ENCODE peak calls at places on chromosomes 12 and 14, in five cellular contexts. One of them, this sample, is unnamed.

GRCh38 chr12:60539592-60539991 is 943.8 kb downstream of the SLC16A7 start:
- DNase-seq in BE2C: no peak
- DNase-seq in GM20000: no peak
- DNase-seq in AG09309: no peak
- DNase-seq in left ventricle myocardium inferior: no peak
- DNase-seq in this sample: no peak

GRCh38 chr14:79467837-79468236 is 743.5 kb downstream of the DIO2 start:
- DNase-seq in BE2C: no peak
- DNase-seq in GM20000: no peak
- DNase-seq in AG09309: peak
- DNase-seq in left ventricle myocardium inferior: no peak
- DNase-seq in this sample: no peak

GRCh38 chr12:64004639-64005038 is 160.1 kb downstream of the SRGAP1 start:
- DNase-seq in BE2C: no peak
- DNase-seq in GM20000: no peak
- DNase-seq in AG09309: no peak
- DNase-seq in left ventricle myocardium inferior: no peak
- DNase-seq in this sample: no peak

GRCh38 chr12:54019111-54019811 is 9.0 kb upstream of the HOXC6 start:
- DNase-seq in BE2C: no peak
- DNase-seq in GM20000: no peak
- DNase-seq in AG09309: no peak
- DNase-seq in left ventricle myocardium inferior: no peak
- DNase-seq in this sample: peak

GRCh38 chr12:108052260-108052659 is 76.8 kb upstream of the WSCD2 start:
- DNase-seq in BE2C: no peak
- DNase-seq in GM20000: no peak
- DNase-seq in AG09309: no peak
- DNase-seq in left ventricle myocardium inferior: no peak
- DNase-seq in this sample: no peak

GRCh38 chr14:52987514-52987913 is 36.7 kb upstream of the FERMT2 start:
- DNase-seq in BE2C: peak
- DNase-seq in GM20000: no peak
- DNase-seq in AG09309: no peak
- DNase-seq in left ventricle myocardium inferior: no peak
- DNase-seq in this sample: no peak

GRCh38 chr12:69074559-69075349 is 141.8 kb upstream of the CPM start:
- DNase-seq in BE2C: no peak
- DNase-seq in GM20000: no peak
- DNase-seq in AG09309: no peak
- DNase-seq in left ventricle myocardium inferior: no peak
- DNase-seq in this sample: no peak

GRCh38 chr14:88023658-88024187 is 18.8 kb downstream of the GPR65 start:
- DNase-seq in BE2C: no peak
- DNase-seq in GM20000: peak
- DNase-seq in AG09309: no peak
- DNase-seq in left ventricle myocardium inferior: no peak
- DNase-seq in this sample: no peak

GRCh38 chr14:30656190-30656632 is 34.1 kb downstream of the SCFD1 start:
- DNase-seq in BE2C: peak
- DNase-seq in GM20000: peak
- DNase-seq in AG09309: no peak
- DNase-seq in left ventricle myocardium inferior: no peak
- DNase-seq in this sample: peak

GRCh38 chr14:104973215-104974145 is 4.7 kb downstream of the AHNAK2 start:
- DNase-seq in BE2C: peak
- DNase-seq in GM20000: no peak
- DNase-seq in AG09309: peak
- DNase-seq in left ventricle myocardium inferior: peak
- DNase-seq in this sample: peak

GRCh38 chr12:50110762-50111416 is 1.1 kb upstream of the COX14 start:
- DNase-seq in BE2C: peak
- DNase-seq in GM20000: peak
- DNase-seq in AG09309: no peak
- DNase-seq in left ventricle myocardium inferior: peak
- DNase-seq in this sample: peak

GRCh38 chr14:86838363-86838762 is 1154.6 kb downstream of the GALC start:
- DNase-seq in BE2C: no peak
- DNase-seq in GM20000: no peak
- DNase-seq in AG09309: no peak
- DNase-seq in left ventricle myocardium inferior: no peak
- DNase-seq in this sample: no peak

GRCh38 chr14:105466491-105467248 is 8.0 kb upstream of the CRIP2 start:
- DNase-seq in BE2C: no peak
- DNase-seq in GM20000: no peak
- DNase-seq in AG09309: no peak
- DNase-seq in left ventricle myocardium inferior: peak
- DNase-seq in this sample: no peak

GRCh38 chr12:66447643-66448042 is 145.3 kb downstream of the HELB start:
- DNase-seq in BE2C: no peak
- DNase-seq in GM20000: no peak
- DNase-seq in AG09309: no peak
- DNase-seq in left ventricle myocardium inferior: no peak
- DNase-seq in this sample: no peak

GRCh38 chr12:51028126-51028810 is 2.1 kb upstream of the SLC11A2 start:
- DNase-seq in BE2C: peak
- DNase-seq in GM20000: peak
- DNase-seq in AG09309: no peak
- DNase-seq in left ventricle myocardium inferior: no peak
- DNase-seq in this sample: no peak

GRCh38 chr12:57889541-57889989 is 43.0 kb upstream of the CTDSP2 start:
- DNase-seq in BE2C: no peak
- DNase-seq in GM20000: no peak
- DNase-seq in AG09309: no peak
- DNase-seq in left ventricle myocardium inferior: peak
- DNase-seq in this sample: no peak

GRCh38 chr12:119578112-119578511 is 15.5 kb upstream of the TMEM233 start:
- DNase-seq in BE2C: no peak
- DNase-seq in GM20000: no peak
- DNase-seq in AG09309: no peak
- DNase-seq in left ventricle myocardium inferior: no peak
- DNase-seq in this sample: no peak

GRCh38 chr14:45715946-45716345 is 462.9 kb upstream of the MIS18BP1 start:
- DNase-seq in BE2C: no peak
- DNase-seq in GM20000: no peak
- DNase-seq in AG09309: no peak
- DNase-seq in left ventricle myocardium inferior: no peak
- DNase-seq in this sample: no peak

DNA sequence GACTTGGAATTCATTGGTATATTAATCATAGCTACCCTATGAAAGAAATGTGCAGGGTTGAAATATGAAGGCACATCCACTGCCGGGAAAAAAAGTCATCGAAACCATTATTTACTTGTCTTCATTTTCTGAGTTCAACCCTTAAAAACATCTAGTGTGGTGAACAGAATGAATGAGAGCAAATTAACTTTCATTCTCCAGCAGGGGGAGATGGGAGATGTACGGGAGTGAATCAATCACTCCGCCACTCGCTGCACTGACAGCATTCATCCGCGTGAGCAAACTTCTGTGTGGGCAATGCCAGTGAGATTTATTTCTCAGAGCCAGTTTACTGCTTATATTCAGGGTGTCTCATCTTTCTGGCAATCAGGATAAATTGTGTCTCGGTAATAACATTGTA is 463.5 kb upstream of the MIS18BP1 start:
- DNase-seq in BE2C: peak
- DNase-seq in GM20000: no peak
- DNase-seq in AG09309: no peak
- DNase-seq in left ventricle myocardium inferior: no peak
- DNase-seq in this sample: peak
- TF ChIP-seq CTCF in BE2C: peak
- TF ChIP-seq CTCF in GM20000: no peak
- TF ChIP-seq CTCF in AG09309: no peak
- TF ChIP-seq CTCF in left ventricle myocardium inferior: no peak
- TF ChIP-seq CTCF in this sample: peak

GRCh38 chr12:76519538-76519937 is 40.0 kb downstream of the OSBPL8 start:
- DNase-seq in BE2C: no peak
- DNase-seq in GM20000: peak
- DNase-seq in AG09309: no peak
- DNase-seq in left ventricle myocardium inferior: no peak
- DNase-seq in this sample: no peak
- TF ChIP-seq CTCF in BE2C: no peak
- TF ChIP-seq CTCF in GM20000: no peak
- TF ChIP-seq CTCF in AG09309: no peak
- TF ChIP-seq CTCF in left ventricle myocardium inferior: no peak
- TF ChIP-seq CTCF in this sample: no peak

GRCh38 chr12:6181583-6182278 is 18.5 kb upstream of the CD9 start:
- DNase-seq in BE2C: no peak
- DNase-seq in GM20000: no peak
- DNase-seq in AG09309: no peak
- DNase-seq in left ventricle myocardium inferior: no peak
- DNase-seq in this sample: no peak
- TF ChIP-seq CTCF in BE2C: no peak
- TF ChIP-seq CTCF in GM20000: no peak
- TF ChIP-seq CTCF in AG09309: no peak
- TF ChIP-seq CTCF in left ventricle myocardium inferior: no peak
- TF ChIP-seq CTCF in this sample: no peak

GRCh38 chr14:96304956-96305355 is 48.9 kb downstream of the BDKRB1 start:
- DNase-seq in BE2C: peak
- DNase-seq in GM20000: no peak
- DNase-seq in AG09309: no peak
- DNase-seq in left ventricle myocardium inferior: no peak
- DNase-seq in this sample: peak
- TF ChIP-seq CTCF in BE2C: peak
- TF ChIP-seq CTCF in GM20000: no peak
- TF ChIP-seq CTCF in AG09309: no peak
- TF ChIP-seq CTCF in left ventricle myocardium inferior: no peak
- TF ChIP-seq CTCF in this sample: peak

DNA sequence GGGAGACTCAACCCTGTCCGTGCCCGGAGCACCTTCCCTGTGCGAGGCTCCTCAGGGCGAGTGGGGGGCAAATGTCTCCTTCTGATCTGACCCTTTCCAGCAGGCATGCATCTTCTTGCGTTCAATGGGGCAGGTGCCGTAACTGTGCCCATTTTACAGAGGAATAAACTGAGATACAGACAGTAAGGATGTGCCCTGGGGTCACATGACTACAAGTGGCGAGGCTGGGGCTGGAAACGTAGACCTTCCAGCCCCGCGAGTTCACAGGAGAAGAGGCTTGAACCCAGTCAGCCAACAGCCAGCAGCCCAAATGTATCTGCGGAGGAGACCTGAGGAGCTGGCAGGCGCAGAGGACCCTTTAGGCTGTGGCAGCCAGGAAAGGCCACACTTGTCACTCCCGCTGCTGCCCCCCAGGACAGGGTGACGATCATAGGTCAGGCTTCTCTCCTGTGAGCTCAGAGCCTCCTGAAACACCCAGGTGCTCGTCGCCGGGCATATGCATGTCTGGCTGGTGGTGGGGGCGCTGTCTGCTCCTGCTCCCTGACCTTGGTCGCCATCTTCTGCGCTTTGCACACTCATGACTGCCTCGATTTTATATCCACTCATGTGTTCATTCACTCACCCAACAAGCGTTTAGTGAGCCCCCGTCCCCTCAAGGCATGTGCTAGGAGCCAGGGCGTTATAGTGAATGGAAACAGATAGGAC is 41.7 kb downstream of the CCDC88C start:
- DNase-seq in BE2C: no peak
- DNase-seq in GM20000: no peak
- DNase-seq in AG09309: no peak
- DNase-seq in left ventricle myocardium inferior: no peak
- DNase-seq in this sample: no peak
- TF ChIP-seq CTCF in BE2C: no peak
- TF ChIP-seq CTCF in GM20000: no peak
- TF ChIP-seq CTCF in AG09309: no peak
- TF ChIP-seq CTCF in left ventricle myocardium inferior: no peak
- TF ChIP-seq CTCF in this sample: no peak

DNA sequence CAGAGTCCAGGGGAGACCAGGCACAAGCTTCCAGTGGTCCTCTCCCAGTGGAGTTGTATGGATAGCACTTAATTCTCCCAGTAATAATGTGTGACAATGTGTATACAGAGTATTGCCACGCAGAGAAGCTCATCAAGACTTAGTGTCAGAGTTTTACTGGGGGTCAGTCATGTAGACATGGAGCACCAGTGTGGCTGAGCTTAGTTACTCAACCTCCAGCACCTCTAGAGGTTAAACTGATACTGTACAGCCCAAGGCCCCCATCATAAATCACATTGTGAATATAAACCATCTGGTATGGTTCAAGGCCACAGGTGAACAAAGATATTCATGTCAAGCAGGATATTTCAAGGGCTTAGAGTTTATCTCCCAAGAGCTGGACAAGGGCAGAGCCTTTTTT is 378.1 kb upstream of the TMPO start:
- DNase-seq in BE2C: no peak
- DNase-seq in GM20000: no peak
- DNase-seq in AG09309: no peak
- DNase-seq in left ventricle myocardium inferior: no peak
- DNase-seq in this sample: no peak
- TF ChIP-seq CTCF in BE2C: no peak
- TF ChIP-seq CTCF in GM20000: no peak
- TF ChIP-seq CTCF in AG09309: no peak
- TF ChIP-seq CTCF in left ventricle myocardium inferior: no peak
- TF ChIP-seq CTCF in this sample: no peak

GRCh38 chr12:104469066-104469465 is 12.3 kb downstream of the CHST11 start:
- DNase-seq in BE2C: no peak
- DNase-seq in GM20000: no peak
- DNase-seq in AG09309: no peak
- DNase-seq in left ventricle myocardium inferior: no peak
- DNase-seq in this sample: no peak
- TF ChIP-seq CTCF in BE2C: no peak
- TF ChIP-seq CTCF in GM20000: no peak
- TF ChIP-seq CTCF in AG09309: no peak
- TF ChIP-seq CTCF in left ventricle myocardium inferior: no peak
- TF ChIP-seq CTCF in this sample: no peak